ENCODE peak calls at places on chromosomes 7 and 10, in four cellular contexts. One of them, this sample, is unnamed.

GRCh38 chr7:48537561-48537960 is 366.3 kb downstream of the ABCA13 start:
- DNase-seq in WTC11: no peak
- DNase-seq in HepG2: no peak
- DNase-seq in K562: no peak
- DNase-seq in this sample: no peak

GRCh38 chr7:118590107-118590506 is 365.6 kb downstream of the ANKRD7 start:
- DNase-seq in WTC11: peak; percentile 34
- DNase-seq in HepG2: no peak
- DNase-seq in K562: no peak
- DNase-seq in this sample: no peak

GRCh38 chr7:17184805-17185689 is 113.4 kb upstream of the AHR start:
- DNase-seq in WTC11: no peak
- DNase-seq in HepG2: peak; percentile 94
- DNase-seq in K562: no peak
- DNase-seq in this sample: no peak

GRCh38 chr10:121804460-121804859 is 123.4 kb downstream of the ATE1 start:
- DNase-seq in WTC11: no peak
- DNase-seq in HepG2: no peak
- DNase-seq in K562: no peak
- DNase-seq in this sample: no peak

GRCh38 chr7:18798018-18798906 is 302.7 kb downstream of the HDAC9 start:
- DNase-seq in WTC11: no peak
- DNase-seq in HepG2: no peak
- DNase-seq in K562: no peak
- DNase-seq in this sample: no peak

GRCh38 chr7:40133561-40134427 is 628 bp downstream of the MPLKIP start:
- DNase-seq in WTC11: peak; percentile 67
- DNase-seq in HepG2: peak; percentile 8
- DNase-seq in K562: no peak
- DNase-seq in this sample: no peak

GRCh38 chr10:90665905-90666662 is 191.8 kb downstream of the HTR7 start:
- DNase-seq in WTC11: peak; percentile 20
- DNase-seq in HepG2: no peak
- DNase-seq in K562: no peak
- DNase-seq in this sample: no peak

GRCh38 chr10:110647136-110647430 is 2.9 kb downstream of the RBM20 start:
- DNase-seq in WTC11: no peak
- DNase-seq in HepG2: no peak
- DNase-seq in K562: no peak
- DNase-seq in this sample: no peak

GRCh38 chr10:75091173-75091572 is 20.3 kb upstream of the SAMD8 start:
- DNase-seq in WTC11: no peak
- DNase-seq in HepG2: no peak
- DNase-seq in K562: no peak
- DNase-seq in this sample: no peak

GRCh38 chr7:146387140-146387539 is 270.5 kb downstream of the CNTNAP2 start:
- DNase-seq in WTC11: no peak
- DNase-seq in HepG2: no peak
- DNase-seq in K562: no peak
- DNase-seq in this sample: no peak

GRCh38 chr10:101397140-101397539 is 43.2 kb downstream of the BTRC start:
- DNase-seq in WTC11: no peak
- DNase-seq in HepG2: peak; percentile 27
- DNase-seq in K562: peak; percentile 18
- DNase-seq in this sample: peak; percentile 62

GRCh38 chr10:22420787-22421517 is 75.7 kb downstream of the SPAG6 start:
- DNase-seq in WTC11: no peak
- DNase-seq in HepG2: no peak
- DNase-seq in K562: no peak
- DNase-seq in this sample: peak; percentile 25

GRCh38 chr7:30423793-30424505 is 54.6 kb downstream of the NOD1 start:
- DNase-seq in WTC11: no peak
- DNase-seq in HepG2: no peak
- DNase-seq in K562: no peak
- DNase-seq in this sample: no peak

GRCh38 chr7:30427296-30428080 is 51.1 kb downstream of the NOD1 start:
- DNase-seq in WTC11: no peak
- DNase-seq in HepG2: no peak
- DNase-seq in K562: no peak
- DNase-seq in this sample: no peak

GRCh38 chr7:30421647-30422196 is 56.9 kb downstream of the NOD1 start:
- DNase-seq in WTC11: no peak
- DNase-seq in HepG2: no peak
- DNase-seq in K562: no peak
- DNase-seq in this sample: no peak

GRCh38 chr7:30424536-30424935 is 54.0 kb downstream of the NOD1 start:
- DNase-seq in WTC11: no peak
- DNase-seq in HepG2: no peak
- DNase-seq in K562: no peak
- DNase-seq in this sample: no peak

DNA sequence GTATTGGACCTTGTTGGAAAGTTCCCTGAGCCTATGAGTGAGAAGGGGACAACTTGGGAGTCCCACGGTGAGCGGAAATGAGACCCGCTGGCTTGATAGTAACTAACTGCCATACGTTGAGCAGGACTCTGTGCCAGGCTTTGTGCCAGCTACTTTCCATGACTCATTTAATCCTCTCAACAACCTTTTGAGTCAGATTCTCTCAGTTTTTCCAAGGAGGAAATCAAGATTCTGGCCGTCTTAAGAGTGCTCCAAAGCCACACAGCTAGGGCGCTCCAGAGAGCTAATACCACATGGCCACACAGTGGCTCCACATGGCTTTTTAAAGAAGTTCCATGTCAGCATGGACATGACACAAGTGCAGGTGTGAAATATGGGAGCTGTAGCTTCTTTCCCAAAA is 55.7 kb downstream of the NOD1 start:
- DNase-seq in WTC11: no peak
- DNase-seq in HepG2: no peak
- DNase-seq in K562: no peak
- DNase-seq in this sample: no peak
- TF ChIP-seq HMGXB4 in WTC11: no peak
- TF ChIP-seq HMGXB4 in HepG2: no peak
- TF ChIP-seq HMGXB4 in K562: no peak
- TF ChIP-seq HMGXB4 in this sample: no peak

DNA sequence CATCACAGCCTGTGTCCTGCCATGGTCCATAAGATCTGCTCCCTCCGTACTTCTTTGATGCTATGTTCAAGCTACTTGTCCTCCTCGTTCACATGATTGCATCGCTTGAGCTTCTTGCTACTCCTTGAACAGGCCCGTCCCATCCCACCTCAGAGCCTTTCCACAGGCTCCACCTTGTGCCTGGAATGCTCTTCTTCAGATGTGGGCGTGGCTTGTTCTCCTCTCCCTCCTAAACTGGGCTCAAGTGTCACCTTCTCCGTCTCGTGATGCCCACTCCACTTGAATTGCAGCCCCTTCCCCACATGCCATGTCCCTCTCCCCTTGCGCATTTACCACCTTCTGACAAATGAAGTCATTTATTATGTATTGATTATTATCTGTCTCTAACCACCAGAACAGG is 124.5 kb downstream of the PLPP4 start:
- DNase-seq in WTC11: peak; percentile 38
- DNase-seq in HepG2: no peak
- DNase-seq in K562: peak; percentile 9
- DNase-seq in this sample: no peak
- TF ChIP-seq HMGXB4 in WTC11: no peak
- TF ChIP-seq HMGXB4 in HepG2: no peak
- TF ChIP-seq HMGXB4 in K562: no peak
- TF ChIP-seq HMGXB4 in this sample: no peak

GRCh38 chr10:98063740-98064027 is 33.3 kb upstream of the CRTAC1 start:
- DNase-seq in WTC11: no peak
- DNase-seq in HepG2: no peak
- DNase-seq in K562: no peak
- DNase-seq in this sample: no peak

GRCh38 chr10:98062424-98062823 is 32.0 kb upstream of the CRTAC1 start:
- DNase-seq in WTC11: no peak
- DNase-seq in HepG2: no peak
- DNase-seq in K562: no peak
- DNase-seq in this sample: no peak

GRCh38 chr10:98067165-98067564 is 36.7 kb upstream of the CRTAC1 start:
- DNase-seq in WTC11: no peak
- DNase-seq in HepG2: no peak
- DNase-seq in K562: no peak
- DNase-seq in this sample: no peak
- TF ChIP-seq HMGXB4 in WTC11: no peak
- TF ChIP-seq HMGXB4 in HepG2: no peak
- TF ChIP-seq HMGXB4 in K562: no peak
- TF ChIP-seq HMGXB4 in this sample: no peak

DNA sequence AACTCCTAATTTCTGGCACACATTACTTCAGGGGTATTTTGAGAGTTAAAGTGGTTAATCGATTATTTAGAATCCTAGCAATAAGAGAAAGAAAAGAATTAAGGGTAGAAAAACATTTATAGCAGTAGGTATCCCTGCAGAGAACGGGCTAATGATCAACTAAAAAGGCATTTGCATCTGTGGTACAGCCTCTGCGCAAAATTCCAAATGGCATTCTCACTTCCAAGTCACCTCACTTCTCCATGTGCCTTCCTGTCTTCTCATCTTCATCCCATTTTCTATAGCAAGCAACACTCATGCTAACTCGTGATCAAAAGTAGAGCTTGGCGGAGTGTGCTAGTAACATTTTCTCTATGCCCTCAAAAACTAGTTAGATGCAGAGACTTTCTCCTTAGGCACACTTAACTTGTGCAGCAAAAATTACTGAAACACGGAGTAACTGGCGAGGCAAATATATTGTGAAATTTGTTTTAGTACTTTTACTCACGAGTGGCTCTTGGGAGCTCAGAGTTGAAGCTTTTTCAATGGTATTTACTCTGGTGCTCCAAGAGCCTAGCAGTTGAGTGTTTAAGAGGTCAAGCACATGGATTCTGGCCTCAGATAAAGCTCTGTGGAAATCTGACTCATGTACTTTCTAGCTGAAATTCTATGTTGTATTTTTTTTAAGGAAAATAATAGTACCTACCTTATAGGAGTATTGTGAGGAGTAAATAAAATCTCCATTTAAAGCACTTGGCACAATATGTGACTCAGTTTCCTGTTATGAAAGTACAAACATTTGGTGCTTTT is 65.1 kb downstream of the MET start:
- DNase-seq in WTC11: no peak
- DNase-seq in HepG2: peak; percentile 58
- DNase-seq in K562: no peak
- DNase-seq in this sample: no peak
- TF ChIP-seq HMGXB4 in WTC11: no peak
- TF ChIP-seq HMGXB4 in HepG2: no peak
- TF ChIP-seq HMGXB4 in K562: no peak
- TF ChIP-seq HMGXB4 in this sample: no peak

GRCh38 chr7:50954245-50954644 is 171.5 kb upstream of the GRB10 start:
- DNase-seq in WTC11: no peak
- DNase-seq in HepG2: no peak
- DNase-seq in K562: no peak
- DNase-seq in this sample: no peak

GRCh38 chr7:50952120-50952519 is 169.4 kb upstream of the GRB10 start:
- DNase-seq in WTC11: no peak
- DNase-seq in HepG2: no peak
- DNase-seq in K562: no peak
- DNase-seq in this sample: no peak

GRCh38 chr7:50953820-50954219 is 171.1 kb upstream of the GRB10 start:
- DNase-seq in WTC11: no peak
- DNase-seq in HepG2: peak; percentile 14
- DNase-seq in K562: no peak
- DNase-seq in this sample: no peak

GRCh38 chr7:50953303-50953702 is 170.6 kb upstream of the GRB10 start:
- DNase-seq in WTC11: no peak
- DNase-seq in HepG2: no peak
- DNase-seq in K562: no peak
- DNase-seq in this sample: no peak

DNA sequence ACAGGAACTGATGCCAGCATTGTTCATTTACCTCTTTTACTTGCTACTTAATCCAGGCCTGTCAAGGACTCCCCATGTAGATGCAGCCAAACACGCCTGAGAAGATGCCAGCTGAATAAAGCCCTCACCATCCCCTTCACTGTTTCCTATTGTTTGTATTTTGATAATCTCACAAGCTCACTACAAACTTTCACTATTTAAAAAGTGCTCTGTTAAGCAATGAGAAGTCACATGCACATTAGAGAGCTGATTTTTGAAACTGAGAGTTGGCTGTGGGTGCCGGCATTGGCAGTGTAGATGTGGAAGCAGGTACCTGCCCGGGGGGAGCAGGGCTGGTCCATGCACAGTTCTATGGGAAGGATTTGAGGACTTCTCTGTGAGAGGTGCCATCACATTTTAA is 169.8 kb upstream of the GRB10 start:
- DNase-seq in WTC11: no peak
- DNase-seq in HepG2: no peak
- DNase-seq in K562: no peak
- DNase-seq in this sample: no peak
- TF ChIP-seq HMGXB4 in WTC11: no peak
- TF ChIP-seq HMGXB4 in HepG2: no peak
- TF ChIP-seq HMGXB4 in K562: no peak
- TF ChIP-seq HMGXB4 in this sample: no peak

GRCh38 chr7:3194501-3195141 is 106.4 kb upstream of the SDK1 start:
- DNase-seq in WTC11: peak; percentile 67
- DNase-seq in HepG2: peak; percentile 97
- DNase-seq in K562: no peak
- DNase-seq in this sample: peak; percentile 85
- TF ChIP-seq HMGXB4 in WTC11: no peak
- TF ChIP-seq HMGXB4 in HepG2: no peak
- TF ChIP-seq HMGXB4 in K562: no peak
- TF ChIP-seq HMGXB4 in this sample: no peak

GRCh38 chr10:118277871-118278270 is 64.3 kb downstream of the FAM204A start:
- DNase-seq in WTC11: no peak
- DNase-seq in HepG2: no peak
- DNase-seq in K562: no peak
- DNase-seq in this sample: no peak

GRCh38 chr10:118276727-118277126 is 65.4 kb downstream of the FAM204A start:
- DNase-seq in WTC11: no peak
- DNase-seq in HepG2: no peak
- DNase-seq in K562: no peak
- DNase-seq in this sample: no peak

GRCh38 chr10:118273662-118274061 is 68.5 kb downstream of the FAM204A start:
- DNase-seq in WTC11: no peak
- DNase-seq in HepG2: no peak
- DNase-seq in K562: no peak
- DNase-seq in this sample: no peak

GRCh38 chr10:118276203-118276602 is 65.9 kb downstream of the FAM204A start:
- DNase-seq in WTC11: no peak
- DNase-seq in HepG2: no peak
- DNase-seq in K562: no peak
- DNase-seq in this sample: no peak

DNA sequence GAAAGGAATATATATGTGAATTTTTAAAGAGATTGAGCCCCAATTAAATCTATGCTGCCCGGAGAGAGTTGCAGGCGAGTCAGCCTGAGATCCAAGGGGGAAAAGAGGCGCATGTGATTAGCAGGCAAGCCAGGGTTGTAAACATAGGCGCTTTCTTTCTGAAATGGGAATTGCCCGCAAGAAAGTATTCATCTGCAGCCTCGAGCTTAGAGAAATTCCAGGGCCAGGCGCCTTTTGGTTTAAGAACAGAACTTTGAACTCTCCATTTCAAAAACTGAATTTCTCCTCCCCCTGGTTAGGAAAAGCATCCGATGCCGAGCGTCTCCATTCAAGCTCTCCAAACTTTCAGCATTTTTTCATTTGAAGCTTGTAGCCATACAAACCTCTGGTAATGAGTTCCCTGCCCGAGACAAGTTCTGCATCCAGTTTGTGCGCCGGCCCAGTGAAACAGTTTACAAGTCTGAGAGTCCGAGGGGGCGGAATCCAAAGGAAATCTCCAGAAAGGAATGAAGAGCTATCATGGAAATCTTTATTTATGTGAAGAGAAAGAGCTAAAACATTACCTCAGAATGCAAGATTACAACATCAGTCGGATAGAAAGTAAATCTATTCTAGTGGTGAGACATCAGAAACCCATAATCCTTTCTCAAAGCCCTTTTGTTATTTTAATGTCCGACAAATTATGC is 69.9 kb downstream of the FAM204A start:
- DNase-seq in WTC11: no peak
- DNase-seq in HepG2: no peak
- DNase-seq in K562: no peak
- DNase-seq in this sample: no peak
- TF ChIP-seq HMGXB4 in WTC11: no peak
- TF ChIP-seq HMGXB4 in HepG2: no peak
- TF ChIP-seq HMGXB4 in K562: no peak
- TF ChIP-seq HMGXB4 in this sample: no peak

This sample was measured in A549.